ENCODE peak calls at places on chromosomes 3 and 15, in six cellular contexts. J, R, S, O, U and A are unnamed samples.

GRCh38 chr15:31228980-31229826 is 97.4 kb upstream of the KLF13 start:
- DNase-seq in S (no peak), R (peak; percentile 29), J (peak; percentile 91), U (peak; percentile 58), O (no peak), A (peak; percentile 27)

GRCh38 chr3:149970716-149971402 is at the start of gene PFN2:
- DNase-seq in U (peak; percentile 47), J (no peak), O (no peak), R (no peak), S (peak; percentile 72), A (peak; percentile 63)

GRCh38 chr3:45100998-45101407 is 45.2 kb downstream of the CDCP1 start:
- DNase-seq in J (no peak), O (no peak), U (no peak), S (no peak), R (no peak), A (no peak)

GRCh38 chr3:195803309-195803908 is 8.3 kb downstream of the MUC4 start:
- DNase-seq in S (no peak), U (no peak), R (no peak), J (no peak), O (no peak), A (no peak)

GRCh38 chr3:60309539-60310268 is 941.5 kb downstream of the FHIT start:
- DNase-seq in S (no peak), J (no peak), U (no peak), R (no peak), O (no peak), A (no peak)

GRCh38 chr3:183897606-183898384 is 13.1 kb upstream of the PARL start:
- DNase-seq in O (no peak), U (no peak), J (no peak), R (no peak), S (no peak), A (no peak)

GRCh38 chr15:95041297-95041696 is 809.9 kb downstream of the MCTP2 start:
- DNase-seq in S (no peak), U (no peak), J (no peak), O (no peak), R (no peak), A (no peak)

GRCh38 chr3:192875971-192876565 is 41.6 kb downstream of the MB21D2 start:
- DNase-seq in O (no peak), R (no peak), J (no peak), S (no peak), U (peak; percentile 74), A (no peak)

GRCh38 chr3:73600293-73600938 is 24.3 kb downstream of the PDZRN3 start:
- DNase-seq in O (no peak), J (no peak), S (no peak), R (no peak), U (no peak), A (no peak)

GRCh38 chr3:136817448-136817847 is 1.5 kb upstream of the SLC35G2 start:
- DNase-seq in O (no peak), J (no peak), U (no peak), R (no peak), S (no peak), A (no peak)

GRCh38 chr3:38376098-38376816 is 29.7 kb downstream of the XYLB start:
- DNase-seq in O (no peak), U (no peak), R (no peak), J (no peak), S (no peak), A (no peak)

GRCh38 chr15:84949043-84949442 is 32.6 kb upstream of the PDE8A start:
- DNase-seq in O (no peak), R (no peak), J (no peak), U (no peak), S (no peak), A (no peak)

GRCh38 chr3:188369526-188369925 is 215.6 kb downstream of the LPP start:
- DNase-seq in R (no peak), S (no peak), O (no peak), U (no peak), J (no peak), A (no peak)

GRCh38 chr3:11558461-11558903 is 85.2 kb downstream of the VGLL4 start:
- DNase-seq in U (no peak), R (no peak), O (no peak), S (no peak), J (no peak), A (no peak)

GRCh38 chr3:71710906-71711494 is 14.2 kb downstream of the EIF4E3 start:
- DNase-seq in R (peak; percentile 83), J (peak; percentile 21), S (peak; percentile 37), O (no peak), U (peak; percentile 29), A (no peak)

GRCh38 chr3:138455801-138456716 is 21.6 kb downstream of the ESYT3 start:
- DNase-seq in R (no peak), J (no peak), S (no peak), O (no peak), U (no peak), A (no peak)

GRCh38 chr15:54636147-54636546 is 560.6 kb downstream of the RSL24D1 start:
- DNase-seq in R (no peak), J (no peak), O (no peak), U (no peak), S (no peak), A (no peak)

GRCh38 chr15:85374831-85375230 is 5.6 kb upstream of the AKAP13 start:
- DNase-seq in O (no peak), J (no peak), U (no peak), S (no peak), R (no peak), A (no peak)

GRCh38 chr3:195154793-195155535 is 116.0 kb downstream of the XXYLT1 start:
- DNase-seq in O (no peak), J (no peak), S (no peak), R (peak; percentile 44), U (peak; percentile 91), A (no peak)

GRCh38 chr3:193638833-193639232 is 45.8 kb downstream of the OPA1 start:
- DNase-seq in U (no peak), R (no peak), S (no peak), O (no peak), J (no peak), A (no peak)

DNA sequence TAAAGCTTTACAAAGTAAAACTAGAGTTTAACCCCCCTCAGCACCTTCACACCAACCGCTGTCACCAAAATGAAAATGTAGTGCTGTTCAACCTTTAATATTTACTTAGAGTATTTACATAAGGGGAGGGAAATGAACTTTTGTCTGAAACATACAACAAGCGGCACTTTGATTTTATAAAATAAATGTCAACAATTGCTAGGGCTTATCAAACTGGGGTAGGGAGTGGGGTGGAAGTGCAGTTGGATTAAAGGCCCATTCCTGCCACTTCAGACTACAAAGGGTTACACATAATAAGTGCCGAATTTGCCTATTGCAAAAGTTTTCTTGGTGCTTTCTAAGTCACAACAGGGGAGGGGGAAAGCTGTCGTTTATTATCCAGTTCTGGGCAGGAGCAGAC is 16.7 kb downstream of the SOX2 start:
- DNase-seq in O (no peak), S (no peak), U (peak; percentile 11), J (no peak), R (no peak), A (no peak)
- TF ChIP-seq CREB1 in O (no peak), S (no peak), U (no peak), J (no peak), R (no peak), A (no peak)

DNA sequence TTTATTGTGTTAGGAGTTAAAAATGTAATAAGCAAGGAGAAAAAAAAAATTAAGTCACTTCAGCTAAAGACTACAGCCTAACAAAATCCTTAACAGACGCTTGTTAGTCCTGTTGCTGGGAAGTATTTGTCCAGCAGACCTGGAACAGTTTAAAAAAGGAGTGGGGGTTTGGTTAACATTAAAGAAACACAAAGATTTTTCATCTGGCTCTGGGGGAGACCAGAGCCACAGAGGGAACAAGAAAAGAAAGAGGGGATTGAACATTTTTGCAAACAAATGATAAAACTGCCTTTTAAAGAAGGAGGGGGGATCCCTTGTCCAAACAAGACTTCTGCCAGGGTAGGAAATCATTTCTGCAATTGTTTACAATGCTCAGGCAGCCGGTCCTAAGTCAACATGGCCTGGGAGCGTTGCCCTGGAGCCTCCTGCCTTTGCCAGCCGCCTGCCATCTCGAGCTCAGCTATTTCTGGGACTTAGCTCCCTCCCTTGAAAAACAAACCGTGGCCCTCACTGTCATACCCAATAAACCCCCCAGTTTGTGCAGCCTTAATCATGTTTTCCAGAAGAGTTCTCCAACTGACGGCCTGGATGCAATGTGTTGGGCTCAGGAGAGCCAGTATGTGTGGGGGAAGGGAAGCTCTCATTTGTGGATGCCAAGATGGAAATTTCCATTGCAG is 75.7 kb upstream of the RNU6-1 start:
- DNase-seq in O (no peak), J (no peak), S (no peak), R (peak; percentile 56), U (peak; percentile 96), A (no peak)
- TF ChIP-seq CREB1 in O (no peak), J (no peak), S (no peak), R (no peak), U (peak; percentile 65), A (no peak)

DNA sequence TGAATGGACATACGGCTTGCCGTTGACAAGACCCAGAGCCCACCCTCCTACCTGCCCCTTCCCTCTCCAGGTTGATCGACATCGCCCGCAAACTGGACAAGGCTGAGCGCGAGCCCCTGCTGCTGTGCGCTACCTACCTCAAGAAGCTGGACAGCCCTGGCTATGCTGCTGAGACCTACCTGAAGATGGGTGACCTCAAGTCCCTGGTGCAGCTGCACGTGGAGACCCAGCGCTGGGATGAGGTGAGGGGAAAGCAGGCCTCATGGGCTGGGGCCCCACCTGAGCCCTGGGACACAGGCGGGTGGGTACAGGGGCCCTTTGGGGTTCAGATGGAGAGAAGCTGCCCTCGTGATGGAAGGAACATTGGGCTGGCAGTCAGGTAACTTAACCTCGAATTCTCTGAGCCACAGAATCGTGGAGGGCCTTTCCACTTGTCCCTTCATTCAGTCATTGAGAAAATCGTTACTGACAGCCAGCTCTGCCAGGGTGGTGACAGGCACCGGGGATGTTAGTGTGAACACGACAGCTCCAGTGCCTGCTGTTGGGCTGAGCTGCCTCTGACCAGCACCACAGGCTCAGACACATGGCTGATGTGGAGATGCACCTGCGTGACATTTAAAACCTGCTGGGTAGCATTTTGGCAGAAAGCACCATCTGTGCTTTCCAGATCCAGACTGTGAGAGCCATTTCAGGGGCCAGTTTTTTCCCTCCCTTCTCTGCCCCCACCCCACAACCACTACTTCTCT is 25.6 kb upstream of the RHO start:
- DNase-seq in U (no peak), J (no peak), S (no peak), O (no peak), R (no peak), A (no peak)
- TF ChIP-seq CREB1 in U (no peak), J (no peak), S (no peak), O (no peak), R (no peak), A (no peak)

DNA sequence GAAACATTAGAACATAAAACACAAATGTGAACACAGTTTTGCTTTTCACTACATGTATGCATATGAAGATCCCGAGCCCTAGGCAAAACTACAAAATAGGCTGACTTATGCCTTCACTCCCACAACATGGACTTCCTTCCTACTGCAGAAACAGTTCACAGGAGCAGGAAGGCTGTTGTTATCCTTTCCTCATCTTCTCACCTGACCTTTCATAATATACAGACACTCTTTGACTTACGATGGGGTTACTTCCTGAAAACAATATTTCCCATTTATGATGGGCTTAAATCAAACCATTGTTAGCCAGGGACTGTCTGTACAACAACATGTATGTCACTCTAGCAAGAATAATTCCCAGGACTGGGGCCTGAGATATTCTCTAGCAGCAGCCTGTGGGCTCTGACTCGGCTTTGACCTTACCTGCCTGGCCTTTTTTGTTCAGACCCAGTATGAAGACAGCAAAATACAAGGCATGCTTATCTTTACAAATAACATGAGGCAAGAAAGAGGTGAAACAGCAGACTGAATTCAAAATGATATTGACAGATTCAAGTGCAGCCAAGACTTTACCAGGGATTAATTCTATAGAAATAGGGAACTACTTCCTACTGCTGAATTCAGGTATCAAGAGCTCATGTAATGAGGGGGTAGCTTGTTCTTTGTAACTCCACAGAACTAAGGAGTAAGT is 51.8 kb upstream of the PLXND1 start:
- DNase-seq in J (no peak), R (no peak), O (no peak), S (no peak), U (peak; percentile 35), A (no peak)
- TF ChIP-seq CREB1 in J (no peak), R (no peak), O (no peak), S (no peak), U (no peak), A (no peak)

GRCh38 chr15:24976932-24977331 is 22.1 kb downstream of the SNRPN start:
- DNase-seq in U (no peak), S (no peak), O (no peak), R (no peak), J (no peak), A (no peak)
- TF ChIP-seq CREB1 in U (no peak), S (no peak), O (no peak), R (no peak), J (no peak), A (no peak)